ENCODE peak calls at places on chromosome 20, in six cellular contexts. T, A, P, F, K and B are unnamed samples.

GRCh38 chr20:9660236-9660868 is 146.0 kb downstream of the LAMP5 start:
- DNase-seq in T (peak), A (peak), P (peak), F (no peak), K (no peak), B (peak)

GRCh38 chr20:41309817-41310216 is 7.7 kb downstream of the ZHX3 start:
- DNase-seq in T (no peak), A (no peak), P (peak), F (no peak), K (no peak), B (peak)

GRCh38 chr20:17678886-17679285 is 3.2 kb downstream of the RRBP1 start:
- DNase-seq in T (no peak), A (no peak), P (no peak), F (no peak), K (no peak), B (no peak)

GRCh38 chr20:41232971-41233926 is 84.3 kb downstream of the ZHX3 start:
- DNase-seq in T (no peak), A (peak), P (peak), F (no peak), K (no peak), B (peak)

GRCh38 chr20:60687213-60687612 is 564.8 kb upstream of the CDH4 start:
- DNase-seq in T (no peak), A (no peak), P (no peak), F (no peak), K (no peak), B (no peak)

GRCh38 chr20:47532002-47532401 is 30.3 kb downstream of the NCOA3 start:
- DNase-seq in T (no peak), A (no peak), P (no peak), F (no peak), K (no peak), B (no peak)

GRCh38 chr20:32488066-32488838 is 96.9 kb downstream of the NOL4L start:
- DNase-seq in T (no peak), A (no peak), P (no peak), F (peak), K (no peak), B (no peak)

GRCh38 chr20:33125983-33126382 is 42.0 kb upstream of the BPIFA2 start:
- DNase-seq in T (no peak), A (no peak), P (no peak), F (no peak), K (no peak), B (no peak)

GRCh38 chr20:25139061-25139705 is 56.3 kb upstream of the ENTPD6 start:
- DNase-seq in T (no peak), A (no peak), P (no peak), F (no peak), K (no peak), B (peak)

GRCh38 chr20:8019178-8019997 is at the start of gene TMX4:
- DNase-seq in T (peak), A (peak), P (peak), F (peak), K (peak), B (peak)

GRCh38 chr20:8587810-8588209 is 455.7 kb downstream of the PLCB1 start:
- DNase-seq in T (no peak), A (no peak), P (no peak), F (no peak), K (no peak), B (no peak)

GRCh38 chr20:31721408-31722332 is 998 bp downstream of the BCL2L1 start:
- DNase-seq in T (no peak), A (no peak), P (no peak), F (peak), K (no peak), B (peak)

GRCh38 chr20:1835531-1835930 is 59.7 kb upstream of the SIRPA start:
- DNase-seq in T (no peak), A (no peak), P (no peak), F (no peak), K (no peak), B (no peak)

GRCh38 chr20:31967830-31968249 is at the start of gene XKR7:
- DNase-seq in T (no peak), A (no peak), P (no peak), F (no peak), K (no peak), B (no peak)

GRCh38 chr20:21020656-21021004 is 85.5 kb downstream of the LINC00237 start:
- DNase-seq in T (no peak), A (no peak), P (no peak), F (no peak), K (no peak), B (no peak)

GRCh38 chr20:61331542-61331941 is 79.5 kb downstream of the CDH4 start:
- DNase-seq in T (no peak), A (no peak), P (no peak), F (no peak), K (no peak), B (no peak)

GRCh38 chr20:49980140-49981008 is 2.4 kb upstream of the SNAI1 start:
- DNase-seq in T (no peak), A (no peak), P (no peak), F (no peak), K (no peak), B (no peak)

GRCh38 chr20:8480597-8480996 is 348.5 kb downstream of the PLCB1 start:
- DNase-seq in T (no peak), A (no peak), P (no peak), F (no peak), K (no peak), B (no peak)

GRCh38 chr20:5000263-5001173 is 792 bp downstream of the SLC23A2 start:
- DNase-seq in T (peak), A (no peak), P (no peak), F (peak), K (peak), B (no peak)

GRCh38 chr20:6768228-6769185 is 1.0 kb downstream of the BMP2 start:
- DNase-seq in T (peak), A (no peak), P (peak), F (peak), K (no peak), B (peak)

GRCh38 chr20:59748555-59749292 is 144.4 kb downstream of the PHACTR3 start:
- DNase-seq in T (no peak), A (no peak), P (no peak), F (no peak), K (no peak), B (no peak)

GRCh38 chr20:58670659-58671058 is 19.6 kb downstream of the STX16 start:
- DNase-seq in T (no peak), A (no peak), P (no peak), F (no peak), K (no peak), B (no peak)

GRCh38 chr20:19969106-19969505 is 48.1 kb upstream of the NAA20 start:
- DNase-seq in T (no peak), A (no peak), P (no peak), F (no peak), K (no peak), B (peak)

GRCh38 chr20:20712004-20712473 is 405 bp downstream of the RALGAPA2 start:
- DNase-seq in T (peak), A (no peak), P (no peak), F (no peak), K (peak), B (no peak)

GRCh38 chr20:33377366-33377765 is 24.0 kb downstream of the CDK5RAP1 start:
- DNase-seq in T (no peak), A (no peak), P (no peak), F (no peak), K (no peak), B (no peak)

GRCh38 chr20:57396638-57397003 is 5.4 kb downstream of the RBM38 start:
- DNase-seq in T (no peak), A (no peak), P (no peak), F (no peak), K (no peak), B (no peak)

GRCh38 chr20:20375862-20376261 is 8.0 kb downstream of the INSM1 start:
- DNase-seq in T (no peak), A (no peak), P (no peak), F (no peak), K (no peak), B (no peak)

GRCh38 chr20:38196592-38196991 is 31.5 kb upstream of the TGM2 start:
- DNase-seq in T (peak), A (no peak), P (no peak), F (peak), K (no peak), B (peak)

GRCh38 chr20:56299362-56299761 is 50.8 kb downstream of the MC3R start:
- DNase-seq in T (no peak), A (no peak), P (no peak), F (no peak), K (no peak), B (no peak)

GRCh38 chr20:48286571-48287551 is 501.6 kb upstream of the SULF2 start:
- DNase-seq in T (no peak), A (no peak), P (no peak), F (no peak), K (no peak), B (no peak)

GRCh38 chr20:41308290-41308691 is 9.2 kb downstream of the ZHX3 start:
- DNase-seq in T (no peak), A (peak), P (peak), F (no peak), K (no peak), B (peak)

GRCh38 chr20:40687384-40688128 is 1.5 kb downstream of the MAFB start:
- DNase-seq in T (peak), A (no peak), P (peak), F (peak), K (no peak), B (peak)

GRCh38 chr20:17835941-17836861 is 132.4 kb downstream of the SNX5 start:
- DNase-seq in T (peak), A (no peak), P (no peak), F (peak), K (no peak), B (peak)

GRCh38 chr20:62362991-62363919 is 3.9 kb downstream of the LAMA5 start:
- DNase-seq in T (peak), A (no peak), P (no peak), F (peak), K (no peak), B (peak)

GRCh38 chr20:61603715-61604114 is 351.7 kb downstream of the CDH4 start:
- DNase-seq in T (no peak), A (no peak), P (no peak), F (no peak), K (no peak), B (no peak)